ENCODE peak calls at places on chromosomes 7 and 10, in four cellular contexts. T, K, P and O are unnamed samples. For H3K4me1 and H3K9me3, the result is how much of the 10 kb centered on the place peaks cover.

GRCh38 chr10:85612833-85613232 is 753.8 kb downstream of the GRID1 start:
- DNase-seq in T (no peak), K (no peak), P (no peak), O (no peak)

GRCh38 chr7:39085590-39086049 is 107.9 kb downstream of the POU6F2 start:
- DNase-seq in T (no peak), K (no peak), P (no peak), O (no peak)

GRCh38 chr10:119597405-119598186 is 832 bp upstream of the TIAL1 start:
- DNase-seq in T (no peak), K (no peak), P (no peak), O (no peak)

GRCh38 chr10:85157206-85157605 is 828.8 kb downstream of the CCSER2 start:
- DNase-seq in T (no peak), K (no peak), P (no peak), O (no peak)

GRCh38 chr7:105399043-105399725 is 10.5 kb upstream of the SRPK2 start:
- DNase-seq in T (no peak), K (no peak), P (no peak), O (no peak)

GRCh38 chr10:96647466-96647865 is 60.7 kb upstream of the TM9SF3 start:
- DNase-seq in T (no peak), K (no peak), P (no peak), O (no peak)

GRCh38 chr7:38886265-38886664 is 22.7 kb downstream of the VPS41 start:
- DNase-seq in T (no peak), K (no peak), P (no peak), O (no peak)

GRCh38 chr10:69051303-69051702 is 36.6 kb upstream of the SRGN start:
- DNase-seq in T (no peak), K (no peak), P (no peak), O (no peak)

GRCh38 chr10:44925224-44925623 is 14.1 kb downstream of the TMEM72 start:
- DNase-seq in T (no peak), K (no peak), P (no peak), O (no peak)

GRCh38 chr10:31927597-31928530 is 767 bp downstream of the ARHGAP12 start:
- DNase-seq in T (peak), K (peak), P (peak), O (peak)

GRCh38 chr7:94022550-94022949 is 18.4 kb upstream of the BET1 start:
- DNase-seq in T (no peak), K (no peak), P (no peak), O (no peak)

GRCh38 chr10:974785-975074 is 13.5 kb upstream of the GTPBP4 start:
- DNase-seq in T (no peak), K (no peak), P (no peak), O (no peak)

GRCh38 chr10:100887761-100888296 is 24.9 kb upstream of the SLF2 start:
- DNase-seq in T (no peak), K (no peak), P (no peak), O (no peak)

GRCh38 chr7:23655433-23655832 is 24.6 kb upstream of the FAM221A start:
- DNase-seq in T (no peak), K (no peak), P (peak), O (no peak)

GRCh38 chr10:33484787-33485186 is 150.3 kb upstream of the NRP1 start:
- DNase-seq in T (no peak), K (peak), P (no peak), O (no peak)

GRCh38 chr10:26881600-26882331 is 21.0 kb upstream of the ABI1 start:
- DNase-seq in T (no peak), K (no peak), P (no peak), O (no peak)

GRCh38 chr10:108238261-108238660 is 1073.8 kb upstream of the SORCS1 start:
- DNase-seq in T (no peak), K (no peak), P (no peak), O (no peak)

GRCh38 chr10:77157248-77158019 is 480.2 kb downstream of the KCNMA1 start:
- DNase-seq in T (no peak), K (no peak), P (no peak), O (no peak)

GRCh38 chr7:153886121-153886505 is 166.1 kb upstream of the DPP6 start:
- DNase-seq in T (no peak), K (no peak), P (peak), O (no peak)

GRCh38 chr10:101485681-101486554 is 102.1 kb downstream of the POLL start:
- DNase-seq in T (no peak), K (peak), P (no peak), O (no peak)

GRCh38 chr7:103944230-103944900 is 45.1 kb downstream of the RELN start:
- DNase-seq in T (no peak), K (no peak), P (no peak), O (no peak)

GRCh38 chr7:43195256-43195655 is 82.8 kb downstream of the HECW1 start:
- DNase-seq in T (no peak), K (no peak), P (no peak), O (no peak)

GRCh38 chr10:17989908-17990767 is 38.4 kb downstream of the SLC39A12 start:
- DNase-seq in T (no peak), K (no peak), P (no peak), O (no peak)

GRCh38 chr7:108063520-108063933 is 60.6 kb upstream of the LAMB1 start:
- DNase-seq in T (peak), K (no peak), P (no peak), O (no peak)

GRCh38 chr10:1061930-1062769 is 6.0 kb downstream of the WDR37 start:
- DNase-seq in T (no peak), K (no peak), P (no peak), O (no peak)

GRCh38 chr7:95404316-95404715 is 8.1 kb upstream of the PON3 start:
- DNase-seq in T (no peak), K (peak), P (no peak), O (peak)

GRCh38 chr7:138021889-138022288 is 20.0 kb upstream of the CREB3L2 start:
- DNase-seq in T (no peak), K (no peak), P (no peak), O (no peak)

GRCh38 chr10:100508691-100509150 is 10.9 kb downstream of the SEC31B start:
- DNase-seq in T (no peak), K (no peak), P (no peak), O (no peak)

GRCh38 chr7:5383314-5384098 is 40.1 kb downstream of the TNRC18 start:
- DNase-seq in T (no peak), K (no peak), P (no peak), O (no peak)
- H3K27ac ChIP-seq in T (no peak), K (no peak), P (no peak), O (no peak)

DNA sequence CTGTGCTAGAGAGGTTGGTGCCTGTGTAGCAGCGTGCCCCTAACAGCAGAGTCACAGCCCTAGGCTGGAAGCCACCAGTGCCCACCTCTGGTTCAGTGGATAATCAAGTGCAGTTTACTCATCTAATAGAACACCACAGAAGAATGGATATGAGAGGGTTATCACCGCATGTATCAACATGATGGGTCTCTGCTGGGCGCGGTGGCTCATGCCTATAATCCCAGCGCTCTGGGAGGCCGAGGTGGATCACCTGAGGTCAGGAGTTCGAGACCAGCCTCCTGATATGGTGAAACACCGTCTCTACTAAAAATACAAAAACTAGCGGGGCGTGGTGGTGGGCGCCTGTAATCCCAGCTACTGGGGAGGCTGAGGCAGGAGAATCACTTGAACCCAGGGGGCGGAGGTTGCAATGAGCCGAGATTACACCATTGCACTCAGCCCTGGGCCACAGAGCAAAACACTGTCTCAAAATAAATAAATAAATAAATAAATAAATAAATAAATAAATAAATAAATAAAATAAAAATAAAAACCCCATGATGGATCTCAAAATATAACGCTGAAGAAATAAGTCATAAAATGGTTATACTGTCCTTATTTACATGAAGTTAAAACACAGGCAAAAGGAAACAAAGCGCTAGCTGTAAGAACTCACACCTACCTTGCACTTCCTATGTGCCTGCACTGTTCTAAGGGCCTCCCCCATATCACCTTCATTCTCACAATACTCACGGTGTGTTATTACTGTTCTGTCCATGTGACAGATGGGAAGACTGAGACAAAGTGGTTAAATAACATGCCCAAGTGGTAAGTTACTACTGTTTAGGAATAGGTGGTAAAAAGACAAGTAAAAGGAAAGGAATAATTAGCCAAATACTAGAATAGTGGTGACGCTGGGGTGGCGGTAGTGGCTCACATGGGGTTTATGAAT is 70.9 kb downstream of the AMZ1 start:
- DNase-seq in T (no peak), K (no peak), P (no peak), O (no peak)
- H3K4me1 ChIP-seq in T (half or more), K (under half), P (under half), O (half or more)

GRCh38 chr10:133460208-133460769 is 6.5 kb downstream of the SCART1 start:
- DNase-seq in T (no peak), K (no peak), P (no peak), O (no peak)
- H3K9me3 ChIP-seq in T (under half), K (under half), P (under half), O (under half)

GRCh38 chr7:133709036-133709880 is 417.9 kb upstream of the LRGUK start:
- DNase-seq in T (no peak), K (no peak), P (no peak), O (no peak)
- H3K27ac ChIP-seq in T (no peak), K (no peak), P (no peak), O (no peak)

GRCh38 chr7:112985377-112985987 is 101.1 kb downstream of the GPR85 start:
- DNase-seq in T (no peak), K (no peak), P (no peak), O (peak)
- H3K4me1 ChIP-seq in T (under half), K (under half), P (under half), O (under half)

DNA sequence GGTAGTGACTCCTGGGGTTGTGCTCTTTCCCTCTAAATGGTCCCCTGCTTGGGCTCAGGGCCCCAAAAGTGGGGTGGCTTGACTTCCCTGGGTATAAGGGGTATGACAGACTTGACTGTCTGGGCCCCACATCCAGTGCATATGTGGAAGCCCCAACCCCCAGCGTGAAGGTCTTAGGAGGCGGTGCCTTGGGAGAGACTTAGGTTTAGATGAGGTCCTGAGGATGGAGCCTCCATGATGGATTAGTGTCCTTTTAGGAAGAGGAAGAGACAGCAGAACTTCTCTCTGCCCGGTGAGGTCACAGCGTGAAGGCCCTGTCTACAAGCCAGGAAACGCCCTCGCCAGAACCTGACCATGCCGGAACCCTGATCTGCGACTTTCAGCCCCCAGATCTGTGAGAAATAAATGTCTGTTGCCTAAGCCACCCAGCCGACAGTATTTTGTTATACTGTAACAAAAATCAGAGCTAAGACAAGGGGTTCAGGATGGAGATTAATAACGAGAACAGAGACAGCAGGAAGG is 23.8 kb downstream of the PODXL start:
- DNase-seq in T (no peak), K (no peak), P (no peak), O (no peak)
- H3K9me3 ChIP-seq in T (under half), K (under half), P (under half), O (under half)

GRCh38 chr7:92228742-92229141 is 17.0 kb downstream of the KRIT1 start:
- DNase-seq in T (no peak), K (no peak), P (no peak), O (no peak)

GRCh38 chr7:92230547-92230946 is 15.2 kb downstream of the KRIT1 start:
- DNase-seq in T (no peak), K (no peak), P (no peak), O (no peak)

GRCh38 chr7:92226981-92227380 is 18.7 kb downstream of the KRIT1 start:
- DNase-seq in T (no peak), K (no peak), P (no peak), O (no peak)

GRCh38 chr7:92228100-92228499 is 17.6 kb downstream of the KRIT1 start:
- DNase-seq in T (no peak), K (no peak), P (no peak), O (no peak)
- H3K27ac ChIP-seq in T (no peak), K (no peak), P (no peak), O (no peak)